ENCODE peak calls at places on chromosomes 13 and 19, in five cellular contexts. I is fibroblast of pulmonary artery, W is naive B cell, B is left ventricle myocardium superior, G is dermis microvascular lymphatic vessel endothelial cell. H is an unnamed sample.

GRCh38 chr13:111920306-111920931 is 146.5 kb upstream of the SOX1 start:
- DNase-seq in I (no peak), G (no peak), W (no peak), B (no peak), H (no peak)

GRCh38 chr13:102825921-102826706 is 19.7 kb upstream of the ERCC5 start:
- DNase-seq in I (peak; percentile 96), G (no peak), B (no peak), W (no peak), H (peak; percentile 62)

GRCh38 chr13:101520672-101521071 is 68.2 kb downstream of the ITGBL1 start:
- DNase-seq in I (peak; percentile 53), B (no peak), G (no peak), W (no peak), H (peak; percentile 80)

GRCh38 chr19:38118176-38118575 is 105.8 kb downstream of the DPF1 start:
- DNase-seq in I (no peak), B (no peak), G (no peak), W (no peak), H (no peak)

GRCh38 chr19:55464669-55465068 is at the start of gene C19orf85:
- DNase-seq in I (no peak), B (no peak), G (no peak), W (no peak), H (no peak)

GRCh38 chr19:9075064-9075964 is 11.5 kb upstream of the OR1M1 start:
- DNase-seq in W (no peak), I (peak; percentile 98), G (no peak), B (peak; percentile 58), H (peak; percentile 54)

GRCh38 chr13:33072282-33072681 is 56.1 kb downstream of the KL start:
- DNase-seq in B (no peak), W (no peak), I (peak; percentile 22), G (no peak), H (no peak)

GRCh38 chr19:34573226-34573864 is 91.8 kb downstream of the WTIP start:
- DNase-seq in W (no peak), I (no peak), G (no peak), B (no peak), H (no peak)

GRCh38 chr13:98270819-98271218 is 93.8 kb upstream of the RNF113B start:
- DNase-seq in W (no peak), G (no peak), B (no peak), I (no peak), H (no peak)

GRCh38 chr13:43830481-43830873 is 43.7 kb upstream of the ENOX1 start:
- DNase-seq in B (no peak), I (peak; percentile 94), G (no peak), W (no peak), H (no peak)

GRCh38 chr13:75908137-75908536 is 272.0 kb downstream of the LMO7 start:
- DNase-seq in B (peak; percentile 57), G (no peak), W (no peak), I (no peak), H (peak; percentile 22)

GRCh38 chr13:72986197-72986596 is 72.6 kb upstream of the KLF5 start:
- DNase-seq in G (no peak), W (no peak), B (no peak), I (no peak), H (no peak)

GRCh38 chr19:39299404-39299803 is 3.2 kb downstream of the IFNL1 start:
- DNase-seq in W (no peak), G (no peak), I (no peak), B (no peak), H (no peak)

GRCh38 chr19:47229674-47230121 is 1.3 kb downstream of the BBC3 start:
- DNase-seq in W (no peak), B (no peak), G (no peak), I (peak; percentile 28), H (no peak)

GRCh38 chr13:34349091-34349722 is 531.3 kb downstream of the RFC3 start:
- DNase-seq in I (peak; percentile 95), B (peak; percentile 73), W (no peak), G (no peak), H (peak; percentile 98)

GRCh38 chr19:33267706-33268105 is 34.6 kb downstream of the CEBPA start:
- DNase-seq in W (no peak), I (no peak), B (no peak), G (no peak), H (no peak)

GRCh38 chr13:96082640-96083039 is 7.3 kb upstream of the HS6ST3 start:
- DNase-seq in W (no peak), B (no peak), G (no peak), I (no peak), H (no peak)

GRCh38 chr19:22332924-22333323 is 46.7 kb downstream of the ZNF729 start:
- DNase-seq in G (no peak), W (no peak), B (no peak), I (no peak), H (no peak)

GRCh38 chr13:50543767-50544166 is 299.7 kb downstream of the DLEU7 start:
- DNase-seq in B (peak; percentile 37), I (peak; percentile 72), G (no peak), W (no peak), H (no peak)

GRCh38 chr19:54324071-54324470 is 11.1 kb upstream of the LILRA5 start:
- DNase-seq in B (no peak), W (no peak), G (no peak), I (no peak), H (no peak)

GRCh38 chr19:29662604-29663404 is 2.5 kb upstream of the PLEKHF1 start:
- DNase-seq in I (peak; percentile 93), W (no peak), B (peak; percentile 75), G (no peak), H (no peak)

GRCh38 chr19:18167975-18168645 is 5.5 kb upstream of the IFI30 start:
- DNase-seq in W (peak; percentile 61), B (peak; percentile 53), I (peak; percentile 40), G (no peak), H (no peak)

GRCh38 chr19:38250428-38250820 is 5.8 kb downstream of the PPP1R14A start:
- DNase-seq in G (no peak), I (no peak), B (no peak), W (no peak), H (no peak)

GRCh38 chr19:46975011-46975917 is 44.4 kb upstream of the NPAS1 start:
- DNase-seq in I (no peak), B (no peak), G (no peak), W (no peak), H (no peak)

GRCh38 chr19:35790981-35791813 is 15.8 kb downstream of the ARHGAP33 start:
- DNase-seq in W (no peak), B (no peak), I (no peak), G (no peak), H (no peak)

GRCh38 chr13:29564828-29565227 is 30.7 kb downstream of the SLC7A1 start:
- DNase-seq in G (no peak), I (no peak), W (no peak), B (no peak), H (no peak)

GRCh38 chr13:66399873-66400272 is 830.3 kb downstream of the PCDH9 start:
- DNase-seq in I (no peak), G (no peak), B (no peak), W (no peak), H (no peak)

GRCh38 chr13:28492527-28493367 is 2.2 kb downstream of the FLT1 start:
- DNase-seq in G (no peak), I (no peak), B (no peak), W (peak; percentile 10), H (peak; percentile 52)

GRCh38 chr13:99007414-99007986 is 29.6 kb upstream of the DOCK9 start:
- DNase-seq in G (no peak), I (no peak), W (no peak), B (no peak), H (no peak)

GRCh38 chr13:93226623-93227279 is at the start of gene GPC6:
- DNase-seq in W (no peak), B (peak; percentile 21), G (no peak), I (peak; percentile 97), H (peak; percentile 82)

GRCh38 chr19:15288146-15288963 is 44.0 kb downstream of the BRD4 start:
- DNase-seq in B (peak; percentile 66), W (peak; percentile 79), G (no peak), I (no peak), H (peak; percentile 31)

GRCh38 chr13:98446234-98446621 is 130.7 kb downstream of the STK24 start:
- DNase-seq in I (no peak), G (no peak), W (no peak), B (no peak), H (no peak)

GRCh38 chr13:96090240-96091101 is 564 bp downstream of the HS6ST3 start:
- DNase-seq in I (no peak), B (peak; percentile 27), W (no peak), G (no peak), H (no peak)

GRCh38 chr13:72960541-72960940 is 98.3 kb upstream of the KLF5 start:
- DNase-seq in B (no peak), G (no peak), I (no peak), W (no peak), H (no peak)

GRCh38 chr19:16118489-16119033 is 6.9 kb downstream of the RAB8A start:
- DNase-seq in I (no peak), B (peak; percentile 49), W (peak; percentile 91), G (no peak), H (no peak)

H was measured in HFF-Myc.